ENCODE peak calls at places on chromosomes 3 and 15, in four cellular contexts. One of them, this sample, is unnamed.

GRCh38 chr3:136950583-136950982 is 7.2 kb upstream of the IL20RB start:
- DNase-seq in GM23248: no peak
- DNase-seq in activated naive CD4-positive, alpha-beta T cell treated with anti-CD3 and anti-CD28 coated beads, Interleukin-2, amount 10 ng/mL, durations not matched to agents 7 days and 5 days: no peak
- DNase-seq in ureter: no peak
- DNase-seq in this sample: no peak

GRCh38 chr15:34019369-34019990 is 19.5 kb downstream of the AVEN start:
- DNase-seq in ureter: no peak
- DNase-seq in activated naive CD4-positive, alpha-beta T cell treated with anti-CD3 and anti-CD28 coated beads, Interleukin-2, amount 10 ng/mL, durations not matched to agents 7 days and 5 days: no peak
- DNase-seq in GM23248: no peak
- DNase-seq in this sample: no peak

GRCh38 chr3:15645740-15646490 is 44.4 kb downstream of the BTD start:
- DNase-seq in activated naive CD4-positive, alpha-beta T cell treated with anti-CD3 and anti-CD28 coated beads, Interleukin-2, amount 10 ng/mL, durations not matched to agents 7 days and 5 days: no peak
- DNase-seq in ureter: no peak
- DNase-seq in GM23248: peak
- DNase-seq in this sample: no peak

GRCh38 chr3:23710555-23710954 is 95.2 kb upstream of the UBE2E1 start:
- DNase-seq in activated naive CD4-positive, alpha-beta T cell treated with anti-CD3 and anti-CD28 coated beads, Interleukin-2, amount 10 ng/mL, durations not matched to agents 7 days and 5 days: no peak
- DNase-seq in GM23248: no peak
- DNase-seq in ureter: no peak
- DNase-seq in this sample: no peak

GRCh38 chr3:141410861-141411771 is 42.8 kb downstream of the ZBTB38 start:
- DNase-seq in ureter: peak
- DNase-seq in activated naive CD4-positive, alpha-beta T cell treated with anti-CD3 and anti-CD28 coated beads, Interleukin-2, amount 10 ng/mL, durations not matched to agents 7 days and 5 days: peak
- DNase-seq in GM23248: peak
- DNase-seq in this sample: no peak

GRCh38 chr15:58873267-58873666 is 60.2 kb downstream of the SLTM start:
- DNase-seq in activated naive CD4-positive, alpha-beta T cell treated with anti-CD3 and anti-CD28 coated beads, Interleukin-2, amount 10 ng/mL, durations not matched to agents 7 days and 5 days: no peak
- DNase-seq in ureter: no peak
- DNase-seq in GM23248: peak
- DNase-seq in this sample: no peak

GRCh38 chr15:38696120-38696727 is 131.6 kb upstream of the RASGRP1 start:
- DNase-seq in activated naive CD4-positive, alpha-beta T cell treated with anti-CD3 and anti-CD28 coated beads, Interleukin-2, amount 10 ng/mL, durations not matched to agents 7 days and 5 days: peak
- DNase-seq in ureter: no peak
- DNase-seq in GM23248: peak
- DNase-seq in this sample: no peak

GRCh38 chr3:63130625-63131024 is 147.5 kb upstream of the SYNPR start:
- DNase-seq in GM23248: no peak
- DNase-seq in ureter: no peak
- DNase-seq in activated naive CD4-positive, alpha-beta T cell treated with anti-CD3 and anti-CD28 coated beads, Interleukin-2, amount 10 ng/mL, durations not matched to agents 7 days and 5 days: no peak
- DNase-seq in this sample: no peak

GRCh38 chr3:46208167-46208704 is at the start of gene CCR1:
- DNase-seq in GM23248: peak
- DNase-seq in activated naive CD4-positive, alpha-beta T cell treated with anti-CD3 and anti-CD28 coated beads, Interleukin-2, amount 10 ng/mL, durations not matched to agents 7 days and 5 days: peak
- DNase-seq in ureter: no peak
- DNase-seq in this sample: no peak

GRCh38 chr15:38190501-38190900 is 62.1 kb upstream of the SPRED1 start:
- DNase-seq in ureter: no peak
- DNase-seq in GM23248: no peak
- DNase-seq in activated naive CD4-positive, alpha-beta T cell treated with anti-CD3 and anti-CD28 coated beads, Interleukin-2, amount 10 ng/mL, durations not matched to agents 7 days and 5 days: no peak
- DNase-seq in this sample: no peak